ENCODE peak calls at places on chromosome 11, in seven cellular contexts. T is G401, P is fibroblast of lung, B is NCI-H1436 treated with DMSO at 0.1 percent for 48 hours, Y is pancreas, G is foreskin melanocyte, L is left lobe of liver. K is an unnamed sample.

GRCh38 chr11:131745405-131745804 is 375.0 kb downstream of the NTM start:
- DNase-seq in T (no peak), P (peak), B (no peak), Y (no peak), G (no peak), L (no peak), K (no peak)

GRCh38 chr11:81373986-81374385 is 1359.7 kb downstream of the FAM181B start:
- DNase-seq in T (no peak), P (no peak), B (no peak), Y (no peak), G (no peak), L (no peak), K (no peak)

GRCh38 chr11:128302425-128303186 is 284.8 kb downstream of the ETS1 start:
- DNase-seq in T (no peak), P (no peak), B (no peak), Y (no peak), G (no peak), L (no peak), K (no peak)

GRCh38 chr11:132784441-132784840 is 747.9 kb downstream of the OPCML start:
- DNase-seq in T (no peak), P (peak), B (no peak), Y (no peak), G (no peak), L (no peak), K (no peak)

GRCh38 chr11:123103326-123103980 is 41.5 kb upstream of the HSPA8 start:
- DNase-seq in T (peak), P (peak), B (peak), Y (no peak), G (peak), L (no peak), K (peak)

GRCh38 chr11:71120346-71120963 is 131.9 kb downstream of the SHANK2 start:
- DNase-seq in T (no peak), P (peak), B (no peak), Y (peak), G (no peak), L (peak), K (peak)

GRCh38 chr11:62030071-62030684 is 62.7 kb upstream of the FTH1 start:
- DNase-seq in T (no peak), P (no peak), B (no peak), Y (no peak), G (no peak), L (no peak), K (no peak)

GRCh38 chr11:102493524-102493923 is 37.0 kb downstream of the MMP7 start:
- DNase-seq in T (no peak), P (no peak), B (no peak), Y (no peak), G (no peak), L (no peak), K (no peak)

GRCh38 chr11:67528376-67528775 is 5.1 kb upstream of the CABP2 start:
- DNase-seq in T (no peak), P (no peak), B (no peak), Y (no peak), G (no peak), L (no peak), K (no peak)

GRCh38 chr11:73331138-73331916 is 23.3 kb downstream of the ARHGEF17 start:
- DNase-seq in T (no peak), P (peak), B (no peak), Y (no peak), G (no peak), L (no peak), K (no peak)

GRCh38 chr11:64036081-64037026 is 623 bp downstream of the FLRT1 start:
- DNase-seq in T (no peak), P (peak), B (no peak), Y (no peak), G (no peak), L (no peak), K (no peak)

GRCh38 chr11:61189933-61190332 is 13.4 kb upstream of the PGA3 start:
- DNase-seq in T (no peak), P (no peak), B (no peak), Y (no peak), G (no peak), L (no peak), K (no peak)

GRCh38 chr11:124872280-124872679 is 7.0 kb downstream of the ROBO3 start:
- DNase-seq in T (no peak), P (no peak), B (no peak), Y (no peak), G (no peak), L (no peak), K (no peak)

GRCh38 chr11:27406498-27407354 is 43.7 kb upstream of the CCDC34 start:
- DNase-seq in T (no peak), P (no peak), B (no peak), Y (no peak), G (no peak), L (no peak), K (no peak)

GRCh38 chr11:33941637-33942160 is 49.8 kb upstream of the LMO2 start:
- DNase-seq in T (no peak), P (no peak), B (no peak), Y (no peak), G (peak), L (no peak), K (no peak)

GRCh38 chr11:92269021-92269420 is 44.4 kb downstream of the FAT3 start:
- DNase-seq in T (no peak), P (peak), B (no peak), Y (no peak), G (peak), L (no peak), K (no peak)

GRCh38 chr11:129237880-129238638 is 45.9 kb upstream of the ARHGAP32 start:
- DNase-seq in T (no peak), P (no peak), B (no peak), Y (no peak), G (no peak), L (no peak), K (no peak)

GRCh38 chr11:132772712-132773545 is 759.4 kb downstream of the OPCML start:
- DNase-seq in T (peak), P (no peak), B (no peak), Y (no peak), G (no peak), L (no peak), K (no peak)

GRCh38 chr11:111913031-111913861 is 712 bp downstream of the HSPB2 start:
- DNase-seq in T (peak), P (no peak), B (no peak), Y (no peak), G (no peak), L (no peak), K (no peak)

GRCh38 chr11:68583047-68583446 is 101.3 kb upstream of the GAL start:
- DNase-seq in T (no peak), P (peak), B (no peak), Y (no peak), G (peak), L (no peak), K (no peak)

GRCh38 chr11:128367573-128367972 is 219.8 kb downstream of the ETS1 start:
- DNase-seq in T (no peak), P (no peak), B (no peak), Y (no peak), G (no peak), L (no peak), K (no peak)

GRCh38 chr11:74321487-74322188 is 10.2 kb upstream of the P4HA3 start:
- DNase-seq in T (peak), P (peak), B (no peak), Y (no peak), G (peak), L (no peak), K (no peak)

GRCh38 chr11:119338946-119339580 is 1.6 kb downstream of the C1QTNF5 start:
- DNase-seq in T (peak), P (no peak), B (no peak), Y (no peak), G (no peak), L (no peak), K (no peak)

GRCh38 chr11:119206512-119207299 is 567 bp downstream of the CBL start:
- DNase-seq in T (peak), P (no peak), B (no peak), Y (peak), G (no peak), L (peak), K (no peak)

GRCh38 chr11:110301032-110301431 is 4.6 kb upstream of the RDX start:
- DNase-seq in T (no peak), P (no peak), B (no peak), Y (no peak), G (no peak), L (no peak), K (no peak)

GRCh38 chr11:66011785-66012303 is at the start of gene CST6:
- DNase-seq in T (no peak), P (no peak), B (no peak), Y (no peak), G (no peak), L (no peak), K (no peak)

GRCh38 chr11:72631806-72632731 is 42.2 kb downstream of the PDE2A start:
- DNase-seq in T (peak), P (no peak), B (no peak), Y (peak), G (no peak), L (no peak), K (no peak)

K was measured in NCI-H2107.